ENCODE peak calls at places on chromosomes 6 and 20, in five cellular contexts. J, P, U, T and N are unnamed samples.
A peak's percentile ranks its signal among the peaks of the same experiment; 100 is the strongest.

GRCh38 chr6:163834226-163834970 is 419.9 kb downstream of the QKI start:
- DNase-seq in U (no peak), T (no peak), P (no peak), J (no peak), N (no peak)

GRCh38 chr20:8043687-8044278 is 24.2 kb upstream of the TMX4 start:
- DNase-seq in U (no peak), J (peak; percentile 81), T (no peak), P (peak; percentile 14), N (no peak)

GRCh38 chr6:130560231-130560630 is 194.4 kb downstream of the TMEM200A start:
- DNase-seq in T (no peak), U (no peak), P (no peak), J (no peak), N (no peak)

GRCh38 chr20:56843817-56844216 is 214.7 kb downstream of the TFAP2C start:
- DNase-seq in J (no peak), P (no peak), U (no peak), T (no peak), N (no peak)

GRCh38 chr6:16301511-16301910 is 63.1 kb downstream of the GMPR start:
- DNase-seq in U (peak; percentile 38), T (no peak), P (peak; percentile 55), J (no peak), N (no peak)

GRCh38 chr6:85580878-85581267 is 12.8 kb downstream of the SNX14 start:
- DNase-seq in P (no peak), J (peak; percentile 54), T (no peak), U (no peak), N (no peak)

GRCh38 chr6:63347599-63347998 is 27.8 kb upstream of the LGSN start:
- DNase-seq in T (no peak), P (no peak), U (no peak), J (peak; percentile 48), N (no peak)

GRCh38 chr6:143196525-143197225 is 136.0 kb downstream of the AIG1 start:
- DNase-seq in U (no peak), J (no peak), P (no peak), T (no peak), N (no peak)

GRCh38 chr6:31114970-31115849 is 610 bp downstream of the PSORS1C1 start:
- DNase-seq in U (no peak), P (no peak), J (peak; percentile 25), T (no peak), N (no peak)

GRCh38 chr6:118710616-118711015 is 59.2 kb upstream of the CEP85L start:
- DNase-seq in P (no peak), J (no peak), U (no peak), T (no peak), N (no peak)

GRCh38 chr6:2353412-2354137 is 108.2 kb upstream of the GMDS start:
- DNase-seq in J (peak; percentile 79), P (peak; percentile 33), U (peak; percentile 8), T (peak; percentile 10), N (peak; percentile 29)
- TF ChIP-seq POLR2AphosphoS5 in J (no peak), P (no peak), U (no peak), T (no peak), N (no peak)

GRCh38 chr20:14245368-14245970 is 91.9 kb downstream of the FLRT3 start:
- DNase-seq in J (no peak), P (no peak), U (no peak), T (no peak), N (no peak)
- TF ChIP-seq TAF1 in J (no peak), P (no peak), U (no peak), T (no peak), N (no peak)

DNA sequence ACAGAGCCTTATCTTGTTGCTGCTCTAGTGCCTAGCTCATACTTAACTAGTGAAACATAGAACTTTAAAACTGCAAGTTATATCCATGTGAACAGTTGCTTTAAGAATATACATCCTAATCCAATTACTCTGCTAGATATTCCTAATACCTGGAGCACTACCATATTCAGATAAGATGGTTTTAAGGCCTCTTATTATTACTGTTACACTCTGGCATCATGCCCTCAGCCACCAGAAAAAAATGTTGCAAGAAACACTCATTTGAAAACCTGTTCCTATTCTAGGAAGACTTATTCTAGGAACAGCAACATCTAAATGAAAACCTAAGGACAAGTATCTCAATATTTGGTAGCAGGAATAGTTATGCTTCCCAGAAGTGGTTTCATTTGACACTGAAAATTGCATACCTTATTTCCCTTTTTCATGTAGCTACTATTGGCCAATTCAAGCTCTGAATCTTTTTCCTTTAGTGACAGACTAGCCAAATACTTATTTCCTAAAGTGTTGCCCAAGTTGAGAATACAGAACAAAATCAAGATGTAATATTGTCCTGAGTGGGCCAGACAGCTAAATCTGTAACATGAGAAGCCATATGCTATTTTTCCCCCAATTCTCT is 4.8 kb upstream of the MTFR2 start:
- DNase-seq in U (no peak), P (no peak), T (no peak), J (no peak), N (no peak)
- TF ChIP-seq POLR2A in U (no peak), P (no peak), T (peak; percentile 20), J (no peak), N (peak; percentile 44)

GRCh38 chr6:111683749-111684267 is 78.1 kb upstream of the TRAF3IP2 start:
- DNase-seq in T (no peak), P (no peak), U (no peak), J (no peak), N (no peak)
- TF ChIP-seq POLR2AphosphoS5 in T (no peak), P (no peak), U (no peak), J (no peak), N (no peak)

GRCh38 chr6:64729522-64729921 is 977.5 kb downstream of the EYS start:
- DNase-seq in P (no peak), U (no peak), J (no peak), T (no peak), N (no peak)
- TF ChIP-seq TAF1 in P (no peak), U (no peak), J (no peak), T (no peak), N (no peak)

DNA sequence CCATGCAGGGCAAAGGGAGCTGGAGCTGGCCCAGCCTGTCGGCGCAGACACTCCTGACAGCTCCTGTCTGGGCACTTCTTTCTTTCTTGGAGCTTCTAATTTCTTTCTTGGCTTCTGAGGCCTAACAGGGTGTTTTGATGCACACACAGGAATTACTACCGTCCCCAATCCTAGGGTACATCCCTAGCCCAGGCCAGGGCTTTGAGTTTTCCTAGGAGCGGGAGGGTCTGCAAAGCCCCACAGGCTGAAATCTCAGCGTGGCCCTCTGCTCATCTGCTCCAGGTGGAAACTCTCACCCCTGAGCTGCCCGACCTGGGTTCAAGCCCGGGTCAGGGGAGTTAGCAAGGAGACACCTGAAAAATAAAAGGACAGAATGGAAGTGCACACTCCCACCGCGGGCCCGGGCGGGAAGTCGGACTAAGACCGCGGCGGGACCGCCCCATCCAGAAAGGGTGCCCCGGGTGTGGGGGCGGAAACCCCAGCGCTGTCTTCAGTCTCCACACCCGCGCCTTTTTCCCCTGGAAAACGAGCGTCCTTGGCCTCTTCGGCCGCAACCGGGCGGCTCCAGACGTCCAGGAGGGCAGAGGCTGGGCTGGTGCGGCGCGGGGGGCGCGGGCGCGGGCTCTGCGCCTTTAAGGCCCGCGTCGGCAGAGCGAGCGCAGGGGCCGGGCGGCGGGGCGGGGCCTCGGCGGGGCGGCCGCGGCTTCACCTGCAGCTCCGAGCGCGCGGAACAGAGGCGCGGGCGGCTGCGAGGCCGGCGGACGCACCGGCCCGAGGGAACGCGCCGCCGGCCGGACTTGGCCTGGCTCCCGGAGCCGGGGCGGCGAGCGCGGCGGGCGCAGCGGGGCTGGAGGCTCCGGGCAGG is at the start of gene CDH4:
- DNase-seq in P (no peak), U (no peak), J (no peak), T (no peak), N (no peak)
- TF ChIP-seq POLR2A in P (no peak), U (no peak), J (no peak), T (no peak), N (no peak)